ENCODE peak calls at places on chromosomes 16 and 17, in nine cellular contexts. X is GM12878, V is hepatocyte, Y is endothelial cell of umbilical vein, L is BE2C, B is fibroblast of lung, G is GM12864, D is GM23338, P is esophagus muscularis mucosa. T is an unnamed sample.

GRCh38 chr16:19114359-19115147 is 789 bp downstream of the ITPRIPL2 start:
- DNase-seq in X (no peak), V (peak), Y (peak), L (peak), B (peak), G (no peak), D (peak), P (no peak), T (peak)

GRCh38 chr16:20707461-20707860 is 10.0 kb upstream of the ACSM1 start:
- DNase-seq in X (no peak), V (no peak), Y (no peak), L (no peak), B (no peak), G (no peak), D (no peak), P (no peak), T (no peak)

GRCh38 chr17:54992797-54993639 is 24.5 kb downstream of the STXBP4 start:
- DNase-seq in X (no peak), V (peak), Y (peak), L (peak), B (peak), G (peak), D (peak), P (no peak), T (peak)

GRCh38 chr16:57260294-57260929 is 15.4 kb downstream of the ARL2BP start:
- DNase-seq in X (peak), V (peak), Y (peak), L (no peak), B (peak), G (no peak), D (peak), P (no peak), T (peak)

GRCh38 chr16:54947616-54948015 is 17.0 kb downstream of the IRX5 start:
- DNase-seq in X (no peak), V (no peak), Y (no peak), L (no peak), B (no peak), G (no peak), D (no peak), P (no peak), T (no peak)

GRCh38 chr17:13016881-13017622 is 775 bp downstream of the ELAC2 start:
- DNase-seq in X (no peak), V (no peak), Y (no peak), L (no peak), B (no peak), G (peak), D (no peak), P (no peak), T (peak)

GRCh38 chr17:44569459-44569858 is 12.2 kb downstream of the FZD2 start:
- DNase-seq in X (no peak), V (no peak), Y (no peak), L (no peak), B (no peak), G (no peak), D (no peak), P (no peak), T (no peak)

GRCh38 chr17:70352834-70353233 is 183.5 kb downstream of the KCNJ2 start:
- DNase-seq in X (no peak), V (no peak), Y (no peak), L (no peak), B (no peak), G (no peak), D (no peak), P (no peak), T (no peak)

GRCh38 chr16:84739349-84740124 is 39.7 kb downstream of the USP10 start:
- DNase-seq in X (no peak), V (no peak), Y (no peak), L (no peak), B (peak), G (no peak), D (no peak), P (no peak), T (peak)

GRCh38 chr17:73957564-73957963 is 245.9 kb upstream of the RPL38 start:
- DNase-seq in X (no peak), V (no peak), Y (no peak), L (peak), B (no peak), G (no peak), D (no peak), P (no peak), T (no peak)

GRCh38 chr16:10536814-10537389 is 43.5 kb downstream of the EMP2 start:
- DNase-seq in X (peak), V (no peak), Y (no peak), L (no peak), B (no peak), G (no peak), D (no peak), P (no peak), T (no peak)

GRCh38 chr17:83092186-83092585 is 12.8 kb downstream of the METRNL start:
- DNase-seq in X (no peak), V (no peak), Y (no peak), L (no peak), B (no peak), G (no peak), D (no peak), P (no peak), T (no peak)

GRCh38 chr17:61307905-61308886 is 91.4 kb upstream of the TBX2 start:
- DNase-seq in X (no peak), V (peak), Y (no peak), L (no peak), B (peak), G (no peak), D (peak), P (no peak), T (peak)

GRCh38 chr16:84898447-84898846 is 78.7 kb downstream of the CRISPLD2 start:
- DNase-seq in X (no peak), V (no peak), Y (peak), L (no peak), B (no peak), G (no peak), D (no peak), P (no peak), T (no peak)

GRCh38 chr16:16163571-16163970 is 59.7 kb downstream of the ABCC6 start:
- DNase-seq in X (no peak), V (no peak), Y (no peak), L (no peak), B (no peak), G (no peak), D (no peak), P (no peak), T (no peak)

GRCh38 chr16:22220714-22221113 is 14.6 kb downstream of the EEF2K start:
- DNase-seq in X (no peak), V (no peak), Y (no peak), L (no peak), B (no peak), G (no peak), D (no peak), P (no peak), T (peak)

GRCh38 chr17:78039581-78039980 is 81.1 kb downstream of the TNRC6C start:
- DNase-seq in X (no peak), V (no peak), Y (no peak), L (no peak), B (no peak), G (no peak), D (no peak), P (peak), T (no peak)

GRCh38 chr16:50185005-50185505 is 31.9 kb downstream of the TENT4B start:
- DNase-seq in X (no peak), V (peak), Y (peak), L (no peak), B (no peak), G (no peak), D (no peak), P (no peak), T (peak)

GRCh38 chr17:13420294-13421277 is 181.1 kb downstream of the HS3ST3A1 start:
- DNase-seq in X (no peak), V (peak), Y (no peak), L (no peak), B (peak), G (no peak), D (no peak), P (no peak), T (peak)

GRCh38 chr16:85429776-85430522 is 183.2 kb upstream of the GSE1 start:
- DNase-seq in X (no peak), V (no peak), Y (no peak), L (no peak), B (no peak), G (no peak), D (no peak), P (no peak), T (no peak)

GRCh38 chr16:56983211-56983751 is 6.1 kb upstream of the NLRC5 start:
- DNase-seq in X (no peak), V (peak), Y (no peak), L (no peak), B (no peak), G (no peak), D (no peak), P (no peak), T (no peak)

GRCh38 chr17:80460286-80460881 is 16.0 kb downstream of the NPTX1 start:
- DNase-seq in X (no peak), V (no peak), Y (no peak), L (no peak), B (no peak), G (no peak), D (no peak), P (no peak), T (peak)

GRCh38 chr17:17661834-17662233 is 19.4 kb upstream of the RAI1 start:
- DNase-seq in X (no peak), V (no peak), Y (no peak), L (peak), B (no peak), G (no peak), D (peak), P (no peak), T (no peak)

GRCh38 chr16:709651-710499 is 4.3 kb upstream of the FBXL16 start:
- DNase-seq in X (no peak), V (peak), Y (no peak), L (peak), B (peak), G (no peak), D (peak), P (no peak), T (peak)

GRCh38 chr16:15509051-15509592 is 74.7 kb downstream of the BMERB1 start:
- DNase-seq in X (no peak), V (no peak), Y (no peak), L (no peak), B (no peak), G (no peak), D (peak), P (no peak), T (no peak)

GRCh38 chr17:81339502-81340296 is 44.6 kb upstream of the SLC38A10 start:
- DNase-seq in X (no peak), V (peak), Y (no peak), L (no peak), B (no peak), G (no peak), D (no peak), P (no peak), T (no peak)

GRCh38 chr16:49734330-49734729 is 121.6 kb downstream of the ZNF423 start:
- DNase-seq in X (no peak), V (no peak), Y (no peak), L (no peak), B (no peak), G (no peak), D (no peak), P (no peak), T (no peak)

GRCh38 chr16:55077231-55077630 is 146.6 kb downstream of the IRX5 start:
- DNase-seq in X (no peak), V (no peak), Y (no peak), L (no peak), B (no peak), G (no peak), D (no peak), P (no peak), T (no peak)

GRCh38 chr16:78274771-78275170 is 175.3 kb downstream of the WWOX start:
- DNase-seq in X (no peak), V (no peak), Y (no peak), L (no peak), B (no peak), G (no peak), D (no peak), P (no peak), T (no peak)

GRCh38 chr17:66727634-66728570 is 107.0 kb upstream of the CACNG5 start:
- DNase-seq in X (no peak), V (peak), Y (peak), L (peak), B (peak), G (peak), D (peak), P (no peak), T (peak)

GRCh38 chr16:67375161-67375560 is 18.1 kb downstream of the TPPP3 start:
- DNase-seq in X (no peak), V (no peak), Y (no peak), L (no peak), B (peak), G (no peak), D (no peak), P (no peak), T (no peak)

GRCh38 chr16:9966569-9967157 is 215.6 kb downstream of the GRIN2A start:
- DNase-seq in X (peak), V (no peak), Y (no peak), L (no peak), B (no peak), G (peak), D (no peak), P (peak), T (no peak)

GRCh38 chr17:80104321-80104955 is 3.1 kb downstream of the GAA start:
- DNase-seq in X (no peak), V (no peak), Y (no peak), L (peak), B (no peak), G (no peak), D (no peak), P (no peak), T (peak)

GRCh38 chr17:80667462-80668277 is 123.0 kb downstream of the RPTOR start:
- DNase-seq in X (no peak), V (no peak), Y (no peak), L (no peak), B (no peak), G (no peak), D (no peak), P (no peak), T (no peak)

GRCh38 chr16:13803974-13804373 is 116.0 kb upstream of the ERCC4 start:
- DNase-seq in X (no peak), V (no peak), Y (no peak), L (no peak), B (no peak), G (no peak), D (no peak), P (no peak), T (no peak)

GRCh38 chr17:50180593-50180992 is 14.8 kb downstream of the SGCA start:
- DNase-seq in X (no peak), V (no peak), Y (no peak), L (no peak), B (no peak), G (no peak), D (no peak), P (no peak), T (no peak)

GRCh38 chr17:50182783-50183438 is 17.1 kb downstream of the SGCA start:
- DNase-seq in X (no peak), V (no peak), Y (no peak), L (no peak), B (no peak), G (no peak), D (no peak), P (no peak), T (peak)

GRCh38 chr17:50181155-50181554 is 15.3 kb downstream of the SGCA start:
- DNase-seq in X (no peak), V (no peak), Y (no peak), L (no peak), B (no peak), G (no peak), D (no peak), P (no peak), T (no peak)

GRCh38 chr17:50180066-50180465 is 14.3 kb downstream of the SGCA start:
- DNase-seq in X (no peak), V (no peak), Y (no peak), L (no peak), B (no peak), G (no peak), D (no peak), P (no peak), T (no peak)

GRCh38 chr17:50181601-50182345 is 16.0 kb downstream of the SGCA start:
- DNase-seq in X (no peak), V (no peak), Y (no peak), L (no peak), B (no peak), G (no peak), D (no peak), P (no peak), T (peak)
- H3K4me3 ChIP-seq in X (no peak), V (no peak), Y (no peak), L (no peak), B (no peak), G (no peak), D (no peak), P (no peak), T (no peak)

DNA sequence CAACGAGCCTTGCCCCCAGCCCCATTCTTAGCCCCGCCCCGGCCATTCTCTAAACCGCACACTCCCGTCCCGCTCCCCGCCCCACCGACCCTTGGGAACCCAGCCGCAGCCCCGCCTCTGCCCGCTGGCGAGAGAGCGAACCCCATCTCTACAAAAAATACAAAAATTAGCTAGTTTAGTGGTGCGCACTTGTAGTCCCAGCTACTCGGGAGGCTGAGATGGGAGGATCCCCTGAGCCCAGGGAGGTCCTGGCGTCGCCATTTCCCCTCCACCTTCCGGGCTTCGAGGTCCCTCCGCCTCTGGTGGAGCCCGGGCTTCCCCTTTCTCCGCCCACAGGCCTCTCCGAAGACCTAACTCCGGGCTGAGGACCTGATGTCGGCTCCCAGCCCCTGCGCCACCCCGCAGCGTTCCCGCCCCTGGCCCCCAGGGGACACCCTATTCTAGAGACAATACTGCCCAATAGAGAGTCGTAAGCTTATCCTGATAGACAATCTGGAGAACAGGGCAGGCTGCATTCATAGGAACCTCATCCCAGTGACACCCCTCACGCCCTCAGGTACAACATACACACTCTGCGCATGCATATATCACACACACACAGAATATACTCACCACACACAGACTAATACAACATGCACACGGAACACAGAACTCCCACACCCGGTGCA is 483 bp upstream of the PROCA1 start:
- DNase-seq in X (no peak), V (peak), Y (no peak), L (no peak), B (no peak), G (no peak), D (peak), P (no peak), T (peak)
- TF ChIP-seq CTCF in X (peak), V (no peak), Y (no peak), L (no peak), B (no peak), G (no peak), D (no peak), P (no peak), T (no peak)

DNA sequence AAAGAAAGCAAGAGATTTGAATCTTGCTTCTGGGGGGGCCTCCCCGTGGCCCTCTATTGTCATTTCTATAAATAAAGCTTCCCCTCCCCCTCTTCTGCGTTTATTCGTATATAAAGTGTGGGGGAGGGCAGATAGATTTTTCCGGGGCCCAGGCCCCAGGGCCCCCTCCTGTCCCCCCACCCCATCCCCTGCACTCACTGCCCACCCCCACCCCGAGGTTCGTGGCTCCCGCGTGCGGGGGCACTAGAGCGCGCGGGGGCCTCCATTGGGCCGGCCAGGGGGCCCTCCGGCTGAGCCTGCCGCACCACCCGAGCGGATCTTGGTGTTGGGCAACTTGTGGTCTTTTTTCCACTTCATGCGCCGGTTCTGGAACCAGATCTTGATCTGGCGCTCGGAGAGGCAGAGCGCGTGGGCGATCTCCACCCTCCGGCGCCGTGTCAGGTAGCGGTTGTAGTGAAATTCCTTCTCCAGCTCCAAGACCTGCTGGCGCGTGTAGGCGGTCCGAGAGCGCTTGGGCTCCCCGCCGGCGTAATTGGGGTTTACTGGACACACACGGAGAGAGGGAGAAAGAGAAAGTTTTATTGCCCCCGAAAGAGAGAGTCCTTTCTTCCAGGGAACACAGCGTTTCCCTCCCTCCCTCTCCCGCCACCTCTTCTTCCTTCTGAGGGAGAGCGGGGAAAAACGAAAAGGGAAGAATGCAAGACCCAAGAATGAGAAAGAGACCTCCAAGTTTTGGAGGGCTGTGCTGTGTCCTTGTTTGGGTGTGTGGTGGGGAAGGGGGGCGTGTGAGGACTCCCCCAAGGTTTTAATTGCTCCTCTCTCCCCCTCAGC is 1.5 kb downstream of the HOXB4 start:
- DNase-seq in X (no peak), V (peak), Y (peak), L (no peak), B (no peak), G (no peak), D (no peak), P (no peak), T (peak)
- H3K4me3 ChIP-seq in X (peak), V (peak), Y (peak), L (no peak), B (peak), G (peak), D (peak), P (peak), T (peak)

DNA sequence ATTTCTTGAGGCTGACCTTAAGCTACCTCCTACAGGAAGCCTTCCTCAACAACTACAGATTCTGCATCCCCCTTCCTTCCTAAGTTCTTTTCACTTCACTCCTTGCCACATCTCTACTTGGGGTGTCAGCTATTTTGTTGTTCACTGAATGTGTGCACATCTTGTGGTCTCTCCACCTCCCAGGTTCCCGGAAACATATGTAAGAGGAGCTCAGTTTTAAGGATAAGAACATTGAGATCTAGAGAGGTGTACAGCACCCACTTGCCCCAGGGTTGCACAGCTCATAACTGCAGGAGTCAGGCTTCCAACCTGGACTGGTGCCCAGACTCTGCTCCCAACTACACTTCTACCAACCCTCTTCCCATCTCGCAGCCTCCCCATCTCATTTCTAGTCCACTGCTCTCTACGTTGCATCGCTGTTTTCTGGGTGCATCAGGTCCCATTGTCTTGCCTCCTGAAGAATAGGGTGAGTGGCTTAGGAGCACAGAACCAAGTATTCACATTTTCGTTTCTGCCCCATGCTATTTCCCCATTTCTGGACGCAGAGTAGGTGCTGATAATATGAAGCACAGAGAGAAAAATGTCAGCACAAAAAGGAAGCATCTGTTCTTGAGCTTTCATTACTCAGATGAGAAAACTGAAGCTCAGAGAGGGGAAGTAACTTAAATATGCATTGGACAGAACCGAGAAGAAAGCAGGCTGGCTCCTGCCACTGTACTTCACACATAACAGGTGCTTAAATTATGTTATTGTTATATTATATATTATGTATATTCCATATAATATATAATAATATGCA is 292.0 kb upstream of the CCL2 start:
- DNase-seq in X (peak), V (no peak), Y (no peak), L (no peak), B (no peak), G (peak), D (no peak), P (no peak), T (no peak)
- TF ChIP-seq CTCF in X (no peak), V (no peak), Y (no peak), L (no peak), B (no peak), G (no peak), D (no peak), P (no peak), T (no peak)